ENCODE peak calls at places on chromosomes 16 and 17, in five cellular contexts. E, U, X, A and J are unnamed samples. For H3K4me1, the result is how much of the 10 kb centered on the place peaks cover.

GRCh38 chr16:80518436-80518835 is 22.4 kb upstream of the DYNLRB2 start:
- DNase-seq in E (no peak), U (no peak), X (no peak), A (no peak), J (no peak)

GRCh38 chr16:69830146-69830533 is 68.0 kb downstream of the WWP2 start:
- DNase-seq in E (no peak), U (no peak), X (no peak), A (no peak), J (no peak)

GRCh38 chr16:5349661-5350060 is 252.1 kb upstream of the EEF2KMT start:
- DNase-seq in E (no peak), U (no peak), X (no peak), A (no peak), J (no peak)

GRCh38 chr17:77297693-77298666 is 157.2 kb downstream of the SEC14L1 start:
- DNase-seq in E (no peak), U (no peak), X (no peak), A (no peak), J (no peak)

GRCh38 chr16:90046122-90046970 is 27.1 kb upstream of the DBNDD1 start:
- DNase-seq in E (no peak), U (peak), X (no peak), A (peak), J (no peak)

GRCh38 chr16:84178146-84178765 is 8.6 kb downstream of the TAF1C start:
- DNase-seq in E (no peak), U (peak), X (no peak), A (no peak), J (no peak)

GRCh38 chr16:86512301-86512859 is 2.1 kb downstream of the FOXF1 start:
- DNase-seq in E (no peak), U (no peak), X (no peak), A (no peak), J (no peak)

GRCh38 chr16:54940279-54940604 is 9.6 kb downstream of the IRX5 start:
- DNase-seq in E (no peak), U (no peak), X (no peak), A (no peak), J (no peak)

GRCh38 chr16:72474511-72475123 is 302.7 kb upstream of the PMFBP1 start:
- DNase-seq in E (peak), U (no peak), X (no peak), A (no peak), J (no peak)

GRCh38 chr16:15822957-15823356 is 33.9 kb downstream of the MYH11 start:
- DNase-seq in E (no peak), U (peak), X (no peak), A (peak), J (no peak)

GRCh38 chr16:58299757-58300349 is 5.0 kb upstream of the PRSS54 start:
- DNase-seq in E (peak), U (no peak), X (no peak), A (no peak), J (peak)

GRCh38 chr17:80481284-80482057 is 5.1 kb upstream of the NPTX1 start:
- DNase-seq in E (no peak), U (no peak), X (no peak), A (no peak), J (peak)

GRCh38 chr17:8630227-8630801 is at the start of gene MYH10:
- DNase-seq in E (no peak), U (no peak), X (no peak), A (peak), J (no peak)

GRCh38 chr16:60073376-60073775 is 1339.3 kb upstream of the GOT2 start:
- DNase-seq in E (no peak), U (no peak), X (no peak), A (no peak), J (no peak)

GRCh38 chr16:87702325-87702811 is 63.4 kb downstream of the KLHDC4 start:
- DNase-seq in E (peak), U (no peak), X (no peak), A (no peak), J (no peak)

GRCh38 chr17:55645361-55645760 is 77.3 kb downstream of the TMEM100 start:
- DNase-seq in E (no peak), U (no peak), X (no peak), A (no peak), J (no peak)

GRCh38 chr17:9361572-9361955 is 214.1 kb downstream of the STX8 start:
- DNase-seq in E (no peak), U (no peak), X (no peak), A (no peak), J (no peak)

GRCh38 chr16:87661561-87661960 is 59.3 kb downstream of the JPH3 start:
- DNase-seq in E (peak), U (no peak), X (no peak), A (no peak), J (no peak)

GRCh38 chr16:506246-506546 is 21.3 kb upstream of the CAPN15 start:
- DNase-seq in E (no peak), U (no peak), X (no peak), A (no peak), J (no peak)

GRCh38 chr16:4537376-4538066 is 1.1 kb downstream of the CDIP1 start:
- DNase-seq in E (no peak), U (peak), X (peak), A (peak), J (peak)

GRCh38 chr17:9905902-9906301 is 831 bp upstream of the RCVRN start:
- DNase-seq in E (peak), U (no peak), X (no peak), A (no peak), J (no peak)

GRCh38 chr17:8588877-8589276 is 41.6 kb downstream of the MYH10 start:
- DNase-seq in E (no peak), U (no peak), X (no peak), A (no peak), J (no peak)

GRCh38 chr16:66872927-66873684 is 7.2 kb upstream of the PDP2 start:
- DNase-seq in E (peak), U (peak), X (peak), A (peak), J (peak)

GRCh38 chr16:66873685-66874055 is 6.6 kb upstream of the PDP2 start:
- DNase-seq in E (no peak), U (no peak), X (peak), A (no peak), J (no peak)

GRCh38 chr16:66872524-66872923 is 7.8 kb upstream of the PDP2 start:
- DNase-seq in E (no peak), U (no peak), X (peak), A (no peak), J (peak)

GRCh38 chr16:66871840-66872239 is 8.5 kb upstream of the PDP2 start:
- DNase-seq in E (no peak), U (no peak), X (peak), A (no peak), J (peak)

DNA sequence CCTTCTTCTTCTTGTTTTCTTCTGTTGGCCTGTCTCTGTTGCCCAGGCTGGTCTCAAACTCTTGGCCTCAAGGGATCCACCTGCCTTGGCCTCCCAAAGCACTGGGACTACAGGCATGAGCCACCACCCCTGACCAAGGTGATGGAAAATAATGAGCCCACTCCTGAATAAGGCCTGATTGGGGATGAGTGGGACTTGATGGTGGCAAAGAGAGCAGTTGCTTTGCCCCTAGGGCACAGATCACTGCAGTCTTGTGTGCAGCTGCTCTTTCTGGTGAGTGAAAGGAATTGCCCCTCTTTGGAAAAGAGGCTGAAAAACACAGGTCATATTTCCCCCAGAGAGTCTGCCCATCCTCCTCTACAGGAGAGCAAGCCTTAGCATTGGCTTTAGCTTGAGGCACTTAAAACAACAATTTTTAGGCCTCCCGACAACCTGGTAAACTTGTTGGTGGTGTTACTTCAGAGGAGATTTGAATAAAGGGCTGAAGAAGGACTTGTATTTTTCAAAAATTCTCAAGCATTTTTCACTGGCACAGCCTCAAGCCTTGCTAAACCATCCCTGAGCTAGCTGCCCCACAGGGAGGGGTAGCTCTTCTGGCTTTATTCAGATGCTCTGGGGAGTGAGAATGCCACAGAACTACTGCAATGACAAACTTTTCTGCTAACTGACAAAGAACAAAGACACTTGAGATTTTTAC is 6.1 kb upstream of the PDP2 start:
- DNase-seq in E (no peak), U (no peak), X (no peak), A (no peak), J (no peak)
- H3K4me1 ChIP-seq in E (under half), U (under half), X (under half), A (under half), J (under half)

GRCh38 chr17:57938061-57938502 is 17.1 kb downstream of the CUEDC1 start:
- DNase-seq in E (peak), U (no peak), X (peak), A (no peak), J (peak)
- H3K4me1 ChIP-seq in E (half or more), U (under half), X (under half), A (under half), J (under half)

DNA sequence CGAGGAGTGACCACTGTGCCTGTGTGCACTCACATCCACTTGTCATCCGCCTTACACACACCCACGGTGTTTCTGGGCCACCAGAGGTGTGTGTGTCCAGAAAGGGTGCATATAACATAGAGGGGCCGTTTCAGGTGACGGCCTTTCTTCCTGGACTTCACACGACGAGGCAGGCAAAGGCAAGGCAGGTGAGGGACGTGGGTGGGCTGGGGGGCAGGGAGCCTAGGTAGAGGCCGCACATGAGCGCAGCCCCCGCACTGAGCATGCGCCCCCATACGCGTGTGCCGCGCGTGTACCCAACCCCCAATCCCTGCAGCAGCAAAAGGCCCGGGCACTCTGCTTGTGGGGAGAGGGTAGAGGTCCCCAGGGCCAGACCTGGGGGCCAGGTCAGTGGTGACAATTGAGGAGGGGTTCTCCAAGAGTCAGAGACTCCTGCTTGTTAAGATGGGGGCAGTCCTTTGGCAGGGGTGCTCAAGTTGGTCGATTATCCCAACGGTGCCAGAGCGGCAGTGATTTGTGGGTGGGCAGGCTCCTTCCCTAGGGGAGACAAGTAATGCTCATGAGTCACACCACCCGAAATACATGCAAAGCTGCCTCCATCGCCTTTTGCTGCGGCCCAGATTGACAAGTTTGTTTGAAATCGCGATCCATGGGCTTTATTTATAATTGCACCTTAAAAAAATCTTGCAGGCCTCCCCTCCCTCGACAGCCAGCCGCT is 972 bp upstream of the GIT1 start:
- DNase-seq in E (no peak), U (no peak), X (no peak), A (peak), J (no peak)
- H3K4me1 ChIP-seq in E (half or more), U (under half), X (under half), A (under half), J (under half)

GRCh38 chr17:17122781-17123483 is 80.7 kb downstream of the MPRIP start:
- DNase-seq in E (no peak), U (no peak), X (no peak), A (no peak), J (no peak)
- H3K4me1 ChIP-seq in E (under half), U (under half), X (under half), A (under half), J (under half)

GRCh38 chr17:78918979-78919378 is 6.2 kb downstream of the TIMP2 start:
- DNase-seq in E (no peak), U (peak), X (no peak), A (no peak), J (no peak)

GRCh38 chr17:78920528-78920927 is 4.7 kb downstream of the TIMP2 start:
- DNase-seq in E (peak), U (no peak), X (no peak), A (no peak), J (no peak)

GRCh38 chr17:78921437-78921971 is 3.7 kb downstream of the TIMP2 start:
- DNase-seq in E (no peak), U (peak), X (no peak), A (no peak), J (no peak)

GRCh38 chr17:78917451-78918307 is 7.5 kb downstream of the TIMP2 start:
- DNase-seq in E (no peak), U (no peak), X (no peak), A (no peak), J (no peak)

DNA sequence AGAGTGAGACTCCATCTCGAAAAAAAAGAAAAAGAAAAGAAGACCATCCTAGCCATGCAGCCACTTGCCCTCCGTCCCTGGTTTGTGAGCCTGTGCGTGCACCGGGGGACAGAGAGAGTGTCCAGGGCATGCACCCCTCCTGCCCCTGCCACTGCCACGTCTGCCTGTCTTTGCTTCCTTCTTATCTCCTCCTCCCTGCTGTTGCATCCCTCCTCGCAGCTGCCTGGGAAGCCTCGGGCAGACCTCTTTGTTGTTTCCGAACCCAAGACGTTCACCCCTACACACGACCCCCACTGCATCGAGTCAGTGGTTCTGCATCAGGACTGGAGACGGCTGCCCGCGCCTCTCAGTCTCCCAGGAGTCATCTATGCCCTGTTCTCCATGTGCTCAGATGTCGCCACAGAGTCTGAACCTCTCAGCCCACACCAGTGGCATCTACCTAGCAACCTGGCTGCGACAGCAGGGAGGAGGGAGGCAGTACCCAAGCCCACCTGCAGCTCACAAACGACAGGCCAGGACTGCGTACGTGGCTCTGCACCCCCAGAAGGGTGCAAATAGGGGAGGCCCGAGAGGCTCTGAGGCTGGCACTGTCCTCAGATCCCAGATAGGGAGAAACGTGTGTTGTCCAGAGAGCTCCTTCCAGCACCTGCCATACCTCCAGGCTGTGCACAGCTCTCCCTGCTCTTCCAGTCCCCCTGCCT is 5.2 kb downstream of the TIMP2 start:
- DNase-seq in E (no peak), U (peak), X (no peak), A (no peak), J (no peak)
- H3K4me1 ChIP-seq in E (half or more), U (half or more), X (under half), A (under half), J (under half)

GRCh38 chr17:49438439-49438861 is 23.8 kb upstream of the PHB1 start:
- DNase-seq in E (peak), U (no peak), X (no peak), A (no peak), J (no peak)

GRCh38 chr17:49438885-49439284 is 24.2 kb upstream of the PHB1 start:
- DNase-seq in E (no peak), U (no peak), X (no peak), A (no peak), J (no peak)

GRCh38 chr17:49439673-49440571 is 25.2 kb upstream of the PHB1 start:
- DNase-seq in E (peak), U (no peak), X (no peak), A (no peak), J (no peak)

GRCh38 chr17:49440581-49440980 is 25.9 kb upstream of the PHB1 start:
- DNase-seq in E (no peak), U (no peak), X (no peak), A (no peak), J (no peak)

GRCh38 chr17:49439305-49439672 is 24.6 kb upstream of the PHB1 start:
- DNase-seq in E (no peak), U (no peak), X (no peak), A (no peak), J (no peak)
- H3K4me1 ChIP-seq in E (half or more), U (under half), X (under half), A (under half), J (under half)

GRCh38 chr17:38883592-38884526 is 14.0 kb downstream of the LASP1 start:
- DNase-seq in E (no peak), U (no peak), X (no peak), A (no peak), J (no peak)
- H3K4me1 ChIP-seq in E (half or more), U (under half), X (under half), A (under half), J (under half)

DNA sequence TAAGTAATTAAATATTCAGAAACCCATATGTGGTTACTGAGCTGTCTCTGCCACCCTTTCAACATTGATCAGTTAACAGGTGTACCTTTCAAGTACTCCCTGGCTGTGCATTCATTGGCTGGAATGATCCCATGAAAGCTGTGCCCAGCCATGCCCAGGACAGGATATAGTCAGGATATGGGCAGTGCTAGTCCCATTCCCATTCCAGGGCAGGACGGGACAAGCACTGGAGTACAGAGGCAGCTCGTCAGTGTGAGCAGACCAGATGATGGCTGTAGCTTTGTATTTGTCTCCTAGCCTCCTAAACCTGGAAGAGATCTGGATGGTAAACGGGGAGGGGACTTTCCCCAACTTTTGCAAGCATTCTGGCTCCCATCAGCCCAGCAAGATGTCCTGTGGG is 22.5 kb downstream of the HEATR3 start:
- DNase-seq in E (no peak), U (no peak), X (no peak), A (no peak), J (no peak)
- H3K4me1 ChIP-seq in E (under half), U (under half), X (under half), A (under half), J (under half)

DNA sequence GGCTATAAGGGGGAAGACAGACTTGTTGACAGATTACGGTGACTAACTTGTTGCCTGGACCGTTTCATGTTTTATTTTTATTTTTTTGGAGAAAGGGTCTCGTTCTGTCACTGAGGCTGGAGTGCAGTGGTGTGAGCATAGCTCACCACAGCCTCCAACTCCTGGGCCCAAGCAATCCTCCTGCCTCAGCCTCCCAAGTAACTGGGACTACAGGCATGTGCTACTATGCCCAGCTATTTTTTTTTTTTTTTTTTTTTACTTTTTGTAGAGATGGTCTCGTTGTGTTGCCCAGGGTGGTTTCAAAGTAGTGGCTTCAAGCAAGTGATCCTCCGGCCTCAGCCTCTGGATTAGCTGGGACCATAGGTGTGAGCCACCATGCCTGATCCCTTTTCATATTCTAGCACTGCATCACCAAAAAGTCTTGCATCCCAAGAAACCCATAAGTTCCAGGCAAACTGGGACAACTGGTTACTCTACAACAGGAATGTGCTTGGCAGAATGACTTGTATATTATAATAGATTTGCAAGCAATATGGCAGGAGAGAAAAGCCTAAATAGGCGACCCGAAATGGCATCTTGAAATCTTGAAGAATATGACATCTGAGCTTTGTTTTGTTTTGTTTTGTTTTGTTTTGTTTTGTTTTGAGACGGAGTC is 2.2 kb upstream of the WDR59 start:
- DNase-seq in E (no peak), U (no peak), X (no peak), A (no peak), J (no peak)
- H3K4me1 ChIP-seq in E (half or more), U (under half), X (under half), A (under half), J (under half)

DNA sequence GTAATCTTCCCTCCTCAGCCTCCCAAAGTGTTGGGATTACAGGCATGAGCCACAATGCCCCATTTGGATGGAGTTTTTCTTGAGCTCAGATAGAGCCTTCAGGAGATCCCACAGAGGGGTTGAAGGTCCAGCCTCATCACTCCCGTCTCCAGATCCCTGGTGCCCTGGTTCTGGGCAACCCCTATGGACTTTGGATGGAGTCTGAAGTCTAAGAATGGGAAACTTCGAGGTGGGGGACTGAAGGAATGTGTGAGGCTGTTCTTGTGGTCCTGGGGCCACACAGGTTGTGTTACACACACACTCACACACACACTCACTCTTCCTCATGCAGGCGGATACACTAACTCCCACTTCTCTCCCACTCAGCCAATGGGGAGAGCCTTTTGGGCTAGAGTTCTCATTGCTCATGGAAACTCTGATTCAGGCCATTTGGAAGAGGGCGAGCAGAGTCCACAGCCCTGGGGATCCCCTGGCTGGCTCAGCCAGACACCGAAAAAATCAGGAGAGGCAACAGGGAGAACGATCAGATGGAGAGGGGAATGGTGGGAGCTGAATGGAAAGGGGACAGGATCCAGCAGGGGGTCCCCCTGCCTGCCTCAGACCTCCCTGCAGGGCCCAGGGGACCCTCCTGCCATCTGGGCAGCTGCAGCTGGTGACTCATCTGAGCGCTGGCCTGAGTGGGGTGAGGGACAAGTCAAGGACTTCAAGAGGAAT is 9.0 kb downstream of the IGFBP4 start:
- DNase-seq in E (no peak), U (peak), X (no peak), A (no peak), J (peak)
- H3K4me1 ChIP-seq in E (under half), U (under half), X (under half), A (under half), J (under half)